ENCODE peak calls at places on chromosomes 5 and 9, in five cellular contexts. X is cardiac fibroblast, Y is mesothelial cell of epicardium, H is lower lobe of right lung, N is tibial artery. V is an unnamed sample.

GRCh38 chr9:72292874-72293607 is 72.0 kb downstream of the ZFAND5 start:
- DNase-seq in X (peak), Y (peak), H (no peak), N (no peak), V (no peak)

GRCh38 chr9:115746496-115746895 is 407.1 kb upstream of the PAPPA start:
- DNase-seq in X (no peak), Y (no peak), H (no peak), N (no peak), V (no peak)

GRCh38 chr5:1300581-1301083 is 5.8 kb upstream of the TERT start:
- DNase-seq in X (no peak), Y (no peak), H (peak), N (peak), V (no peak)

GRCh38 chr5:132184588-132184987 is 43.1 kb downstream of the P4HA2 start:
- DNase-seq in X (no peak), Y (no peak), H (no peak), N (no peak), V (no peak)

GRCh38 chr5:164302533-164303235 is 797.3 kb downstream of the MAT2B start:
- DNase-seq in X (no peak), Y (no peak), H (no peak), N (no peak), V (no peak)

GRCh38 chr5:40401965-40402364 is 277.8 kb upstream of the PTGER4 start:
- DNase-seq in X (no peak), Y (no peak), H (no peak), N (no peak), V (no peak)

GRCh38 chr5:106875591-106876297 is 795.0 kb downstream of the EFNA5 start:
- DNase-seq in X (peak), Y (no peak), H (no peak), N (no peak), V (no peak)

GRCh38 chr5:175821790-175822211 is 49.6 kb upstream of the CPLX2 start:
- DNase-seq in X (no peak), Y (no peak), H (no peak), N (no peak), V (no peak)

GRCh38 chr5:178434016-178434761 is 156.0 kb downstream of the COL23A1 start:
- DNase-seq in X (no peak), Y (peak), H (no peak), N (no peak), V (no peak)

GRCh38 chr5:111168608-111169007 is 55.6 kb upstream of the CAMK4 start:
- DNase-seq in X (no peak), Y (no peak), H (no peak), N (no peak), V (no peak)

GRCh38 chr5:95935553-95936100 is 26.0 kb downstream of the ELL2 start:
- DNase-seq in X (no peak), Y (no peak), H (no peak), N (no peak), V (no peak)

GRCh38 chr9:112789493-112789892 is 38.9 kb downstream of the SNX30 start:
- DNase-seq in X (peak), Y (no peak), H (no peak), N (no peak), V (no peak)

GRCh38 chr9:130112244-130113151 is 58.8 kb downstream of the GPR107 start:
- DNase-seq in X (no peak), Y (no peak), H (peak), N (no peak), V (no peak)

GRCh38 chr5:160045004-160045403 is 36.1 kb downstream of the TTC1 start:
- DNase-seq in X (no peak), Y (no peak), H (no peak), N (no peak), V (no peak)

GRCh38 chr9:114278356-114278755 is 44.5 kb upstream of the ORM1 start:
- DNase-seq in X (no peak), Y (no peak), H (no peak), N (peak), V (no peak)

GRCh38 chr5:135602882-135603721 is 24.3 kb upstream of the CXCL14 start:
- DNase-seq in X (no peak), Y (peak), H (no peak), N (no peak), V (no peak)

GRCh38 chr9:71763752-71764332 is 4.5 kb downstream of the CEMIP2 start:
- DNase-seq in X (peak), Y (no peak), H (no peak), N (no peak), V (no peak)

GRCh38 chr5:97600486-97600885 is 417.4 kb upstream of the RIOK2 start:
- DNase-seq in X (no peak), Y (no peak), H (no peak), N (no peak), V (no peak)

GRCh38 chr9:71146511-71146910 is 25.1 kb upstream of the TRPM3 start:
- DNase-seq in X (no peak), Y (no peak), H (no peak), N (no peak), V (no peak)

GRCh38 chr9:111036946-111037743 is 1.1 kb downstream of the LPAR1 start:
- DNase-seq in X (peak), Y (no peak), H (no peak), N (no peak), V (no peak)

GRCh38 chr9:124285490-124285889 is 27.7 kb downstream of the NEK6 start:
- DNase-seq in X (no peak), Y (no peak), H (no peak), N (no peak), V (no peak)

GRCh38 chr5:72633649-72634048 is 126.4 kb upstream of the ZNF366 start:
- DNase-seq in X (peak), Y (no peak), H (no peak), N (no peak), V (no peak)

GRCh38 chr9:111632051-111632450 is 917 bp downstream of the DNAJC25 start:
- DNase-seq in X (no peak), Y (no peak), H (no peak), N (no peak), V (no peak)

GRCh38 chr5:8436919-8437318 is 568.0 kb downstream of the MTRR start:
- DNase-seq in X (no peak), Y (no peak), H (no peak), N (no peak), V (no peak)

GRCh38 chr5:150323092-150323491 is 20.4 kb upstream of the ARSI start:
- DNase-seq in X (peak), Y (no peak), H (no peak), N (no peak), V (no peak)

GRCh38 chr5:34507948-34508347 is 148.2 kb upstream of the RAI14 start:
- DNase-seq in X (no peak), Y (no peak), H (no peak), N (no peak), V (no peak)

GRCh38 chr9:94014845-94015244 is 59.7 kb upstream of the BARX1 start:
- DNase-seq in X (no peak), Y (no peak), H (no peak), N (no peak), V (no peak)

GRCh38 chr9:73260506-73260905 is 108.8 kb downstream of the ANXA1 start:
- DNase-seq in X (no peak), Y (no peak), H (no peak), N (no peak), V (no peak)

GRCh38 chr5:83927140-83927733 is 206.6 kb upstream of the HAPLN1 start:
- DNase-seq in X (peak), Y (peak), H (peak), N (peak), V (peak)

GRCh38 chr9:27292646-27293045 is 4.3 kb downstream of the EQTN start:
- DNase-seq in X (peak), Y (no peak), H (no peak), N (no peak), V (no peak)

GRCh38 chr9:93575706-93576295 is 583 bp upstream of the PHF2 start:
- DNase-seq in X (peak), Y (no peak), H (peak), N (peak), V (no peak)

GRCh38 chr9:93267091-93267541 is 83.2 kb downstream of the WNK2 start:
- DNase-seq in X (no peak), Y (no peak), H (no peak), N (peak), V (no peak)

GRCh38 chr5:100647461-100648230 is 112.5 kb downstream of the FAM174A start:
- DNase-seq in X (peak), Y (peak), H (peak), N (no peak), V (no peak)

GRCh38 chr9:122342323-122343050 is 28.3 kb upstream of the PTGS1 start:
- DNase-seq in X (no peak), Y (no peak), H (no peak), N (no peak), V (no peak)

GRCh38 chr5:139685886-139686285 is 37.7 kb downstream of the CXXC5 start:
- DNase-seq in X (no peak), Y (no peak), H (no peak), N (no peak), V (no peak)

GRCh38 chr5:139684350-139684880 is 36.3 kb downstream of the CXXC5 start:
- DNase-seq in X (no peak), Y (no peak), H (no peak), N (no peak), V (no peak)

GRCh38 chr5:139683295-139684271 is 35.4 kb downstream of the CXXC5 start:
- DNase-seq in X (no peak), Y (no peak), H (no peak), N (no peak), V (no peak)

GRCh38 chr5:139686356-139686918 is 38.3 kb downstream of the CXXC5 start:
- DNase-seq in X (no peak), Y (no peak), H (no peak), N (no peak), V (no peak)

GRCh38 chr5:139684881-139685749 is 37.0 kb downstream of the CXXC5 start:
- DNase-seq in X (no peak), Y (no peak), H (no peak), N (no peak), V (no peak)
- TF ChIP-seq CTCF in X (no peak), Y (no peak), H (no peak), N (no peak), V (peak)

GRCh38 chr9:132239999-132240859 is 78.4 kb downstream of the NTNG2 start:
- DNase-seq in X (no peak), Y (peak), H (peak), N (peak), V (no peak)
- TF ChIP-seq CTCF in X (no peak), Y (no peak), H (no peak), N (no peak), V (no peak)

GRCh38 chr5:37896159-37896558 is 56.3 kb upstream of the GDNF start:
- DNase-seq in X (no peak), Y (no peak), H (no peak), N (no peak), V (no peak)

GRCh38 chr5:37905230-37905629 is 65.4 kb upstream of the GDNF start:
- DNase-seq in X (no peak), Y (no peak), H (no peak), N (no peak), V (no peak)

GRCh38 chr5:37902323-37902722 is 62.5 kb upstream of the GDNF start:
- DNase-seq in X (no peak), Y (no peak), H (no peak), N (no peak), V (no peak)

GRCh38 chr5:37899037-37899436 is 59.2 kb upstream of the GDNF start:
- DNase-seq in X (no peak), Y (no peak), H (no peak), N (no peak), V (no peak)

GRCh38 chr5:37900692-37901091 is 60.9 kb upstream of the GDNF start:
- DNase-seq in X (peak), Y (no peak), H (no peak), N (peak), V (no peak)
- TF ChIP-seq CTCF in X (no peak), Y (no peak), H (no peak), N (no peak), V (no peak)

DNA sequence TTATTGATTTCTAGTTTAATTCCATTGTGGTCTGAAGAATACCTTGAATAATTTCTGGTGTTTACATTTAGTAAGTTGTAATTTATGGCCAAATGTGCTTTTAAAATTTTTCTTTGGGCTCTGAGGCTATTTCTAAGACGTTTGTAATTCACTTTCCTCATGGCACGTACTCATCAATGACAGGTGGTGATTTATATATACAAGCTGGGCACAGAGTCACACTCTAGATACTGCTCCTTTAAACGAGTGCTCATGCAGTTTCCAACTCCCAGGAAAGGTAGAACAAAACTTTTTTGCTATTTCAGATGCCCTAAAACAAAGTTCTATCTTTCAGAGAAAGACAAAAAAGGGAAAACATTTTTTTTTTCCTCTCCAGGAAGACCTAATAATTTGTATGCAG is 146.9 kb downstream of the AUH start:
- DNase-seq in X (no peak), Y (no peak), H (no peak), N (no peak), V (no peak)
- TF ChIP-seq CTCF in X (no peak), Y (no peak), H (no peak), N (no peak), V (no peak)

GRCh38 chr9:85425153-85425611 is 316.6 kb downstream of the AGTPBP1 start:
- DNase-seq in X (peak), Y (peak), H (peak), N (peak), V (peak)
- TF ChIP-seq CTCF in X (peak), Y (peak), H (peak), N (no peak), V (peak)